ENCODE peak calls at places on chromosomes 13 and 19, in seven cellular contexts. R is Panc1; P is CD4-positive, CD25-positive, alpha-beta regulatory T cell; E is brain microvascular endothelial cell; W is GM23248; Q is GM06990; Z is Caco-2. M is an unnamed sample. For H3K27me3, the result is how much of the 10 kb centered on the place peaks cover.

GRCh38 chr13:81377926-81378325 is 1037.0 kb upstream of the SPRY2 start:
- DNase-seq in R (no peak), P (no peak), E (no peak), W (no peak), Q (no peak), Z (no peak), M (no peak)

GRCh38 chr19:14479985-14480694 is 5.0 kb upstream of the PTGER1 start:
- DNase-seq in R (no peak), P (peak), E (no peak), W (no peak), Q (peak), Z (peak), M (no peak)

GRCh38 chr19:17686592-17687042 is 1.5 kb downstream of the UNC13A start:
- DNase-seq in R (no peak), P (no peak), E (peak), W (peak), Q (no peak), Z (no peak), M (no peak)

GRCh38 chr13:25034173-25034572 is 61.8 kb upstream of the PABPC3 start:
- DNase-seq in R (no peak), P (no peak), E (no peak), W (no peak), Q (no peak), Z (no peak), M (no peak)

GRCh38 chr19:18008814-18009213 is 844 bp downstream of the ARRDC2 start:
- DNase-seq in R (no peak), P (no peak), E (no peak), W (no peak), Q (no peak), Z (no peak), M (no peak)

GRCh38 chr13:52319876-52320275 is 86.1 kb downstream of the THSD1 start:
- DNase-seq in R (no peak), P (no peak), E (no peak), W (peak), Q (no peak), Z (no peak), M (no peak)

GRCh38 chr19:48290341-48290922 is 20.6 kb downstream of the ZNF114 start:
- DNase-seq in R (no peak), P (no peak), E (peak), W (peak), Q (no peak), Z (peak), M (no peak)

GRCh38 chr19:534088-534487 is 2.5 kb downstream of the CDC34 start:
- DNase-seq in R (no peak), P (no peak), E (no peak), W (no peak), Q (no peak), Z (no peak), M (no peak)

GRCh38 chr13:83929147-83929546 is 46.9 kb upstream of the SLITRK1 start:
- DNase-seq in R (no peak), P (no peak), E (no peak), W (no peak), Q (no peak), Z (no peak), M (no peak)

GRCh38 chr19:29962777-29963176 is 20.7 kb downstream of the URI1 start:
- DNase-seq in R (no peak), P (no peak), E (no peak), W (no peak), Q (no peak), Z (no peak), M (no peak)

GRCh38 chr19:19642506-19643157 is 825 bp downstream of the GMIP start:
- DNase-seq in R (no peak), P (no peak), E (no peak), W (peak), Q (no peak), Z (no peak), M (peak)

GRCh38 chr13:40220299-40220935 is 446.0 kb downstream of the FOXO1 start:
- DNase-seq in R (no peak), P (no peak), E (peak), W (peak), Q (no peak), Z (no peak), M (no peak)

GRCh38 chr13:102323505-102323904 is 78.3 kb downstream of the FGF14 start:
- DNase-seq in R (no peak), P (no peak), E (no peak), W (no peak), Q (no peak), Z (no peak), M (no peak)

GRCh38 chr19:45498411-45499195 is at the start of gene PPM1N:
- DNase-seq in R (no peak), P (peak), E (no peak), W (peak), Q (peak), Z (no peak), M (no peak)

GRCh38 chr13:48962281-48962680 is 13.4 kb upstream of the FNDC3A start:
- DNase-seq in R (no peak), P (no peak), E (no peak), W (peak), Q (no peak), Z (no peak), M (no peak)
- H3K27me3 ChIP-seq in R (under half), P (under half), E (under half), W (under half), Q (under half), Z (under half), M (under half)

GRCh38 chr19:34926685-34927375 is at the start of gene ZNF30:
- DNase-seq in R (peak), P (peak), E (peak), W (peak), Q (peak), Z (peak), M (peak)
- H3K4me3 ChIP-seq in R (peak), P (peak), E (peak), W (peak), Q (peak), Z (peak), M (peak)

GRCh38 chr19:53962887-53963435 is at the start of gene CACNG8:
- DNase-seq in R (no peak), P (no peak), E (no peak), W (no peak), Q (no peak), Z (no peak), M (no peak)
- H3K27me3 ChIP-seq in R (under half), P (under half), E (under half), W (under half), Q (under half), Z (under half), M (under half)

DNA sequence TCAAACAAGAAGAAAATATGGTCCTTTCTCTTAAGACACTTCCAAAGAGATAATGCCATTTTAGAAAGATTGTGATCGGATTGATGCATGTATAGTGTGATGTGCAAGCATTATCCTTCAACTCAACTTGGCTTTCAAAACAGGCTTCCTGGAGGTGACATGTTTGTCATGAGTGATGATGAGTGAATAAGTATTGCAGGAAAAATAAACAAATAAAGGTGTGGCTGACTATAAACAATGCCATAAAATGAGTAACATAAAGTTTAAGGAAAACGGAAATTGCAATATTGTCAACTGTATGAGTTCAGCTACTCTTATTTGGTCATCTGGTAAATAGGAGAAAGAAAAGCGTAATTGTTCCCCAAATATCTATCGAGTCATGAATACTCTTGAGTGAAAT is 1283.7 kb downstream of the PCDH9 start:
- DNase-seq in R (peak), P (no peak), E (no peak), W (no peak), Q (no peak), Z (no peak), M (no peak)
- H3K4me3 ChIP-seq in R (no peak), P (no peak), E (no peak), W (no peak), Q (no peak), Z (no peak), M (no peak)

GRCh38 chr13:28530729-28531194 is 35.8 kb upstream of the FLT1 start:
- DNase-seq in R (no peak), P (no peak), E (no peak), W (peak), Q (no peak), Z (no peak), M (no peak)
- H3K27me3 ChIP-seq in R (under half), P (under half), E (under half), W (under half), Q (under half), Z (under half), M (under half)

DNA sequence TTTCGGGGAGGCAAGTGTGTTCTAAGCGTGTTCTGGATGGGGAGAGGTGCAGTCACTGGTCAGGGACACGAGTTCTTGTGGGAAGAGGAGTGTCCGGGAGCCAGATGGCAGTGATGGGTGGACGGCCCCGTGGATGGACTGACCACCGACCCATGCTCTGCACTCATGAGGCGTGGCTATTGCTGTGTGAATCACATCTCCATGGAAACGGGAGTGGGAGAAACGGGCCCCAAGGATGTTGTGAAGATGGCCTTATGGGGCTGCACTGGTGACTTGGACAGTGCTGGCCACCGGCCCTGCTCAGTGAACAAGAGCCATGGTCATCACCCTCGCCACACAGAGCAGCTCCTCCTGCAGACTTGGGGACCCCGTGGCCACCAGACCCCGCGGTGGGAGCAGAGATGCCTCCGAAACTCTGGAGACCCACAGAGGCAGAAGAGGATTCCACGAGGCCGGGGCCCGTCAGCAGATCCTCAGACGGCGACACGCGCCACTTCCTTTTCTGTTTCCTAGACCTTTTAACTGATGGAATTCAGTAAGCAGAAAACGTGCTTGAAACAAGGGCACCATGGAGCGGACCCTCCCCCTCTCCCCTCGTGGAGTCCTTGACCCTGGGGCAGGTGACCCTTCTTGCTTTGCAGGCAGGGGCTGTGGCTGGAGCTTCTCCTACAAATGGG is 47.5 kb downstream of the GAS6 start:
- DNase-seq in R (no peak), P (no peak), E (no peak), W (peak), Q (no peak), Z (no peak), M (no peak)
- H3K4me3 ChIP-seq in R (no peak), P (peak), E (no peak), W (no peak), Q (peak), Z (no peak), M (no peak)

DNA sequence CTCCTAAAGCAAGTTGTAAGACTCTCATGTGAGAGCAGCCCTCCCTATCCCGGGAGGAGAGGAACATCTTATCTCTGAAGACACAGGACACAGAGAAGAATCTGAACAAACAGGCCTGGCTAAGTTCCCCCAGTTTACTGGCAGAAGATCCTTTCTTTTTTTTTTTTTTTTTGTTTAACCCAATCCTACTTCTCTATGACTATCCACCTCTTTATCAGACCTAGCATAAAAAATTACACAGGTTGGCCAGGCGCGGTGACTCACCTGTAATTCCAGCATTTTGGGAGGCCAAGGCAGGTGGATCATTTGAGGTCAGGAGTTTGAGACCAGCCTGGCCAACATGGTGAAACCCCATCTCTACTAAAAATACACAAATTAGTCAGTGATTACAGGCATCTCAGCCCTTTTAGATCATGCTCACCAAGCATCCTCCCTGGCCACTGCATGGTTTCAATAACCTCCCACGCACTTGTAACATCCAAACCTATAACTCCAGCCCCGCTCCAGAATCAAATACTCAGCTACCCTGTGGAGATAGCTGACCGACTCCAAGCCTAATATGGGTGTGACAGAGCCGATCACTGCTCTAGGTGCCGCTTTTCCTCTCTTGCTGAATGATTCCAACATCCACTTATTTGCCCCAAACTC is 27.3 kb upstream of the MUC16 start:
- DNase-seq in R (no peak), P (no peak), E (no peak), W (no peak), Q (no peak), Z (no peak), M (no peak)
- H3K27me3 ChIP-seq in R (under half), P (under half), E (under half), W (under half), Q (under half), Z (under half), M (under half)

DNA sequence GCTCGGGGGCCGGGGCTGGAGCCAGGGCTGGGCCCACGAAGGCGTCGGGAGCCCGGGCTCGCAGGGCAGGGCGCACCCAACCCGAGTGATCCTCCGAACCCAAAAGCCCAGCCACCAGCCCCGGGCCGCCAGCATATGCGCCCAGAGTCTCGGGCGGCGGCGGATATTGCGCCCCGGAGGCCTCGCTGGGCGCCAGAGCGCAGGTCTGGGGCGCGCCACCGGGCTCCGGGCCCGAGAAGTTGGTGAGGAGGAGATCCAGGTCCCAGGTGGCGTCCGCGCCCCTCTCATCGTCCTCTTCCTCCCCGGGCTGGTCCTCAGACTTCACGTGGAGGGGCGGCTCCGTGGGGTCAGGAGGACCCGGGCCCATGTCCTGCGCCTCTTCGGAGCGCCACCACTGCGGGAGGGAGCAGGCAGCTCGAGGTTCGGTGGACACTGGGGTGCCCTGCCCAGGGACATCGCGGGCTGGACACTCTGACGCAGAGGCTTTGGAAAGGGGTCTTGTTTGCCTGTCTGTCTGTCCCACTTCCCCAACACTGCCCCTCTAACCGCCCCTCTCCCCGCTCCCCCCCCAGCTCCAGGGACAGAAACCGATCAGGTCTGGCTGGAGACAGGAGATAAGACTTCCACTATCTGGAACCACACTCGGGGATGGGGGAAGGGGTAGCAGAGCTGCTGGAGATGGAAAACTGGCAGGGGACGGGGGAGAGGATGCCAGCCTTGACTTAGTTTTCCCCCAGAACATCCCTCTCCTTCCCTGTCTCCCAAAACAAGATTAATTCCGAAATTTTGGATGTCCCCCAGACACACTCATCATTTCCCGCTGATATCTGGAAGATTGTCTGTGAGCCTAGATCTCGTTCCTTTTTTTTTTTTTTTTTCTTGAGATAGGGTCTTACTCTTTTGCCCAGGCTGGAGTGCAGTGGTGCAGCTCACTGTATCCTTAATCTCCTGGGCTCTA is 973 bp downstream of the KLF1 start:
- DNase-seq in R (no peak), P (no peak), E (no peak), W (no peak), Q (no peak), Z (no peak), M (no peak)
- H3K4me3 ChIP-seq in R (no peak), P (no peak), E (no peak), W (peak), Q (peak), Z (peak), M (peak)